ENCODE peak calls at places on chromosome 1, in seven cellular contexts. Y, U, E, O, M, T and W are unnamed samples.

GRCh38 chr1:165862448-165862847 is 35.0 kb downstream of the UCK2 start:
- DNase-seq in O (no peak), U (no peak), M (no peak), E (no peak), Y (no peak), T (no peak), W (no peak)

GRCh38 chr1:10389271-10389973 is 9.4 kb upstream of the PGD start:
- DNase-seq in E (no peak), O (no peak), U (no peak), Y (no peak), M (no peak), T (no peak), W (no peak)

GRCh38 chr1:1787206-1787605 is 8.9 kb upstream of the NADK start:
- DNase-seq in U (no peak), Y (no peak), E (no peak), M (no peak), O (no peak), T (no peak), W (no peak)

GRCh38 chr1:111032295-111032897 is 68.7 kb upstream of the LRIF1 start:
- DNase-seq in T (peak; percentile 8), Y (peak; percentile 29), E (peak; percentile 63), O (no peak), M (no peak), U (peak; percentile 34), W (peak; percentile 64)

GRCh38 chr1:151510957-151511635 is at the start of gene CGN:
- DNase-seq in U (peak; percentile 96), Y (peak; percentile 93), O (peak; percentile 87), M (peak; percentile 72), T (peak; percentile 82), E (peak; percentile 88), W (peak; percentile 86)

GRCh38 chr1:6414443-6414844 is 5.3 kb downstream of the HES2 start:
- DNase-seq in Y (peak; percentile 51), M (no peak), O (no peak), E (peak; percentile 54), U (no peak), T (peak; percentile 54), W (peak; percentile 86)

GRCh38 chr1:26411624-26412074 is 1.0 kb downstream of the LIN28A start:
- DNase-seq in U (peak; percentile 56), T (no peak), Y (no peak), M (no peak), E (no peak), O (no peak), W (no peak)

GRCh38 chr1:185733818-185734709 is at the start of gene HMCN1:
- DNase-seq in E (peak; percentile 13), U (peak; percentile 82), O (peak; percentile 1), Y (peak; percentile 37), M (no peak), T (no peak), W (peak; percentile 2)

GRCh38 chr1:30232288-30232899 is 491.0 kb downstream of the MATN1 start:
- DNase-seq in U (no peak), T (peak; percentile 6), Y (no peak), E (peak; percentile 34), O (no peak), M (no peak), W (peak; percentile 27)

GRCh38 chr1:221203224-221204054 is 324.2 kb downstream of the HLX start:
- DNase-seq in T (peak; percentile 71), O (peak; percentile 16), U (peak; percentile 87), M (peak; percentile 44), Y (peak; percentile 88), E (peak; percentile 77), W (peak; percentile 77)

GRCh38 chr1:10939654-10940450 is 72.6 kb upstream of the TARDBP start:
- DNase-seq in U (no peak), E (peak; percentile 75), Y (no peak), M (no peak), T (peak; percentile 69), O (no peak), W (peak; percentile 88)

GRCh38 chr1:198157847-198158765 is 1.3 kb downstream of the NEK7 start:
- DNase-seq in O (no peak), E (peak; percentile 37), T (peak; percentile 33), M (no peak), U (peak; percentile 12), Y (peak; percentile 7), W (peak; percentile 50)

GRCh38 chr1:182631058-182631677 is 27.0 kb upstream of the RGS16 start:
- DNase-seq in Y (no peak), O (no peak), U (no peak), E (no peak), M (no peak), T (no peak), W (no peak)

GRCh38 chr1:117371436-117372151 is 4.3 kb downstream of the MAN1A2 start:
- DNase-seq in T (no peak), O (no peak), U (no peak), M (no peak), Y (no peak), E (no peak), W (no peak)

GRCh38 chr1:173473599-173474011 is 3.5 kb upstream of the PRDX6 start:
- DNase-seq in E (no peak), U (no peak), O (no peak), T (no peak), Y (no peak), M (no peak), W (no peak)

GRCh38 chr1:237171564-237172485 is 129.8 kb downstream of the RYR2 start:
- DNase-seq in O (no peak), Y (no peak), E (no peak), M (no peak), T (no peak), U (no peak), W (no peak)

GRCh38 chr1:52238887-52239707 is 97.2 kb downstream of the ZFYVE9 start:
- DNase-seq in M (no peak), Y (no peak), E (no peak), O (no peak), U (no peak), T (no peak), W (peak; percentile 11)

GRCh38 chr1:190277116-190277515 is 200.5 kb downstream of the BRINP3 start:
- DNase-seq in O (no peak), U (no peak), T (no peak), M (no peak), Y (no peak), E (no peak), W (no peak)

GRCh38 chr1:179883739-179884138 is 1.7 kb downstream of the TOR1AIP1 start:
- DNase-seq in M (no peak), Y (no peak), T (peak; percentile 77), E (peak; percentile 73), O (peak; percentile 66), U (no peak), W (peak; percentile 85)

GRCh38 chr1:77412069-77412793 is 130.4 kb downstream of the AK5 start:
- DNase-seq in O (no peak), U (no peak), T (no peak), E (no peak), M (no peak), Y (no peak), W (peak; percentile 11)

GRCh38 chr1:43525995-43526394 is 4.7 kb upstream of the PTPRF start:
- DNase-seq in T (no peak), Y (no peak), E (no peak), M (no peak), U (no peak), O (no peak), W (no peak)

GRCh38 chr1:50308883-50309282 is 114.4 kb downstream of the DMRTA2 start:
- DNase-seq in O (no peak), M (no peak), U (peak; percentile 71), Y (peak; percentile 30), E (peak; percentile 33), T (no peak), W (peak; percentile 38)

GRCh38 chr1:64302971-64303370 is 99.5 kb downstream of the UBE2U start:
- DNase-seq in O (no peak), T (no peak), E (no peak), U (no peak), Y (no peak), M (no peak), W (no peak)